ENCODE peak calls at places on chromosomes 16 and 17, in five cellular contexts. P is cardiac muscle cell, H is brain microvascular endothelial cell, F is dorsolateral prefrontal cortex, O is sigmoid colon. D is an unnamed sample.

GRCh38 chr16:12097523-12098428 is 121.2 kb downstream of the SNX29 start:
- DNase-seq in P (peak), H (no peak), F (peak), O (peak), D (no peak)

GRCh38 chr17:77132411-77133086 is 8.2 kb upstream of the SEC14L1 start:
- DNase-seq in P (no peak), H (peak), F (no peak), O (no peak), D (no peak)

GRCh38 chr16:47731252-47731651 is 270.1 kb downstream of the PHKB start:
- DNase-seq in P (peak), H (peak), F (no peak), O (no peak), D (no peak)

GRCh38 chr17:34299918-34300600 is 14.5 kb downstream of the CCL11 start:
- DNase-seq in P (peak), H (peak), F (no peak), O (no peak), D (no peak)

GRCh38 chr17:2723505-2723996 is 12.0 kb upstream of the CLUH start:
- DNase-seq in P (no peak), H (no peak), F (no peak), O (no peak), D (no peak)

GRCh38 chr17:48907713-48908046 is 527 bp upstream of the UBE2Z start:
- DNase-seq in P (peak), H (peak), F (no peak), O (no peak), D (no peak)

GRCh38 chr16:86761117-86761971 is 183.0 kb downstream of the FOXL1 start:
- DNase-seq in P (peak), H (peak), F (peak), O (no peak), D (peak)

GRCh38 chr16:31202402-31203385 is at the start of gene PYCARD:
- DNase-seq in P (peak), H (no peak), F (no peak), O (peak), D (no peak)

GRCh38 chr16:68062910-68063393 is 22.2 kb upstream of the NFATC3 start:
- DNase-seq in P (no peak), H (no peak), F (no peak), O (peak), D (no peak)

GRCh38 chr16:89142474-89143197 is 28.9 kb upstream of the CDH15 start:
- DNase-seq in P (no peak), H (no peak), F (no peak), O (no peak), D (no peak)

GRCh38 chr17:57132663-57133062 is 47.6 kb downstream of the AKAP1 start:
- DNase-seq in P (no peak), H (no peak), F (no peak), O (no peak), D (no peak)

GRCh38 chr16:346587-346986 is 5.9 kb downstream of the AXIN1 start:
- DNase-seq in P (peak), H (no peak), F (no peak), O (no peak), D (no peak)

GRCh38 chr16:49181812-49182211 is 99.8 kb downstream of the CBLN1 start:
- DNase-seq in P (no peak), H (no peak), F (no peak), O (no peak), D (no peak)

GRCh38 chr16:63922563-63922962 is 1199.3 kb downstream of the CDH11 start:
- DNase-seq in P (no peak), H (no peak), F (no peak), O (no peak), D (no peak)

GRCh38 chr17:82830249-82830661 is 9.6 kb downstream of the ZNF750 start:
- DNase-seq in P (peak), H (no peak), F (peak), O (peak), D (no peak)

GRCh38 chr16:88455610-88456355 is 2.7 kb downstream of the ZFPM1 start:
- DNase-seq in P (peak), H (peak), F (no peak), O (no peak), D (no peak)

DNA sequence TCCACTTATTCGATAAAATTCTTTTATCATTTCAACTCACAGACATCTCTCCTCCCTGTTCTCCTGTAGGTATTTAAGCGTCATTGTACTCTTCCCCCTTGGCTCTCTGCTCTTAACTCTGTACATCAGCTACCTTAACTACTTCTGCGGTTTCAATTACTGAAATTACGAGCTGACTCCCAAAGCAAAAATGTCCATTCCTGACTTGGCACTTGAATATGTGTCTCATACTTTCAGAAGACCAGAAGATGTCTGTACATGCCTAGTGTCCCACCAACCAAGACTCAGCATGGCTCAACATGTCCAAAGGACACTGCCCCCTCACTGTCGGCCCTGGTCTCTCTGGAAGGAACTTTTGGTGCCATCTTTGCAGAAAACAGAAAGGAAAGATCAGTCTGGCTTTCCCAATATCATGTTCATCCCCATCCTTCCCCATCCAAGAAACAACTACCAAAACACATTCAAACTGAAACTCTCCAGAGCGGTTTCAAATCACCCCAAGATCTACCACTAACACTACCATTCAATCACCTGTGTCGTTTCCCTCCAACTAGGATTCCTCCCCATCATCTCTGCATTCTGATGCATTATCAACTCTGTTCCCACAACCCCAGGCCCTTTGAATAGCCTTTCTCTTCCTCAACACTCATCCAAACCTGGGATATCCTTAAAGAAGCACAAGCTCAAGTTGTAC is 74.9 kb downstream of the ZFHX3 start:
- DNase-seq in P (no peak), H (no peak), F (no peak), O (no peak), D (no peak)
- TF ChIP-seq CTCF in P (no peak), H (no peak), F (no peak), O (no peak), D (no peak)

DNA sequence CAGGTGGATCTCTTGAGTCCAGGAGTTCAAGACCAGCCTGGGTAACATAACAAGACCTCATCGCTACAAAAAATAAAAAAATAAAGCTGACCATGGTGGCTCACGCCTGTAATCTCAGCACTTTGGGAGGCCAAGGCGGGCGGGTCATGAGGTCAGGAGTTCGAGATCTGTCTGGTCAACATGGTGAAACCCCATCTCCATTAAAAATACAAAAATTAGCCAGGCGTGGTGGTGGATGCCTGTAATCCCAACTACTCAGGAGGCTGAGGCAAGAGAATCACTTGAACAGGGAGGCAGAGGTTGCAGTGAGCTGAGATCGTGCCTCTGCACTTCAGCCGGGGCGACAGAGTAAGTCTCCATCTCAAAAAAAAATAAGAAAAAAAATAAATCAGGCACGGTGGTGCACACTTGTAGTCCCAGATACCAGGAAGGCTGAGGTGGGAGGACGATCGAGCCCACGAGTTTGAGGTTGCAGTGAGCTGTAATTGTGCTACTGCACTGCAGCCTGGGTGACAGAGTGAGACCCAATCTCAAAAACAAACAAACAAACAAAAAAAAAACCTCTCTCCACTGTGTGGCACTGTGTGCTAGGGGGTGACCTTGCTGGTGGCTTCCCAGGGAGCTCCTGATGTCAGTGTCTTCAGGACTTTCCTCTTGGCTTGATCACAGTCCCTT is 19.8 kb upstream of the MAPK3 start:
- DNase-seq in P (no peak), H (no peak), F (no peak), O (no peak), D (no peak)
- TF ChIP-seq CTCF in P (no peak), H (no peak), F (no peak), O (no peak), D (no peak)

GRCh38 chr17:17782425-17783120 is 54.2 kb downstream of the SREBF1 start:
- DNase-seq in P (peak), H (no peak), F (no peak), O (no peak), D (no peak)

GRCh38 chr17:17783121-17783824 is 53.5 kb downstream of the SREBF1 start:
- DNase-seq in P (peak), H (no peak), F (no peak), O (no peak), D (no peak)

GRCh38 chr17:17781591-17782424 is 55.0 kb downstream of the SREBF1 start:
- DNase-seq in P (peak), H (peak), F (peak), O (peak), D (no peak)

GRCh38 chr17:17779015-17779611 is 57.7 kb downstream of the SREBF1 start:
- DNase-seq in P (no peak), H (no peak), F (no peak), O (no peak), D (no peak)

DNA sequence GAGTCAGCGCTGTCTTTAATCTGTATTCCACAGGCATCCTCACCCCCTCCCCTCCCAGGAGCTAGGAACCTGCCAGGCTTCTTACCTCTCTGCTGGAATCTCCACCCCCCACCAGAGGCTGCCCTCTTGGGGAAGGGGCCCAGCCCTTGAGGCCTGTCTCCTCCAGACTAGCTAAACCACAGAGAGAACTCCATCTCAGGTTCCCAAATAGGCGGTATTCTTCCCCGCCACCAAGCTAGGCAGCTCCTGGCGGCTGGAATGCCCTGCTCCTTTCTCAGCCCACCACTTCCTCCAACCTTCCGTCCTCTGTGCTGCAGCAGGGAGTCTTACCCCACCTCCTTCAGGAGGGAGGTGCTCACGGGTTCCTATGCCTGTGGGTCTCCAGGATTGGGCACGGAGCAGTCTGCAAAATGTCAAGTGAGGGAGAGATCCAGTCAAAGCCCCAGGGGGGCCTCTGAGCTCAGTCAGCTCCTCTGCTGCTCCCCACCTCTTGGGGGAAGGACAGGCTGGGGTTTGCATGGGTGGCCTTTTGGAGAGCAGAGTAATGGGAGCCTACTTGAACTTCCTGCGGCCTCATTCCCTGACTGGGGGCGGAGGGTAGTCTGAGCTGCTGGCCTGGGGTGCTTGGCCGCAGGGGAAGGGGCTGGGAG is 55.7 kb downstream of the SREBF1 start:
- DNase-seq in P (peak), H (peak), F (no peak), O (peak), D (no peak)
- TF ChIP-seq CTCF in P (peak), H (peak), F (peak), O (peak), D (no peak)

GRCh38 chr16:84749815-84750214 is 50.0 kb downstream of the USP10 start:
- DNase-seq in P (no peak), H (no peak), F (no peak), O (no peak), D (no peak)

GRCh38 chr16:84746231-84746630 is 46.4 kb downstream of the USP10 start:
- DNase-seq in P (no peak), H (no peak), F (no peak), O (no peak), D (no peak)

GRCh38 chr16:84746875-84747274 is 47.1 kb downstream of the USP10 start:
- DNase-seq in P (no peak), H (no peak), F (no peak), O (no peak), D (no peak)

GRCh38 chr16:84751241-84751640 is 51.4 kb downstream of the USP10 start:
- DNase-seq in P (no peak), H (no peak), F (no peak), O (no peak), D (no peak)

GRCh38 chr16:84749072-84749471 is 49.3 kb downstream of the USP10 start:
- DNase-seq in P (no peak), H (no peak), F (no peak), O (no peak), D (no peak)
- TF ChIP-seq CTCF in P (no peak), H (peak), F (no peak), O (no peak), D (no peak)

GRCh38 chr17:42531455-42532354 is 4.3 kb upstream of the NAGLU start:
- DNase-seq in P (peak), H (no peak), F (peak), O (peak), D (no peak)
- TF ChIP-seq CTCF in P (peak), H (peak), F (peak), O (peak), D (peak)

DNA sequence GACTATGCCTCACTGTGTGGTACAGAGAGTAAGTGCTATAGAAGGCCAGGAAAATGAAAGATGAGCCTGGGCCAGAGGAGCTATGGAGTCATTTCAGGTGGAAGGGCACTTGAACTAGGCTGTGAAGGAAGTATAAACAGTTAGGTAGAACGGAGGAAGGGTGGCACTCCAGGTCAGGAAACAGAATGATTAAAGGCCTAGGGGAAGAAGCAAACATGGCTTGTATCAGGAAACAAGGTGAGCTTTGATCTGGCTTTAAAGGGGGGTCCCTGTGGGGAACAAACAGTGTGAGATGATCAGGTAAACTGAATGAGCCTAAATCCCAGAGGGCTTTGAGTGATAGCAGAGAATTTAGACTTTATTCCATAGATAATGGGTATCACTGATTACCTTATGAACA is 16.9 kb downstream of the MAP3K3 start:
- DNase-seq in P (no peak), H (no peak), F (no peak), O (no peak), D (no peak)
- TF ChIP-seq CTCF in P (no peak), H (no peak), F (no peak), O (no peak), D (no peak)

D was measured in omental fat pad.